ENCODE peak calls at places on chromosomes 1 and 21, in four cellular contexts. H, Q, S and Y are unnamed samples.

GRCh38 chr1:145690587-145691558 is 16.3 kb downstream of the PDZK1 start:
- DNase-seq in H (no peak), Q (no peak), S (peak; percentile 54), Y (no peak)

GRCh38 chr1:244087021-244087560 is 36.0 kb downstream of the ZBTB18 start:
- DNase-seq in H (no peak), Q (no peak), S (no peak), Y (no peak)

GRCh38 chr1:221868894-221869293 is 127.0 kb upstream of the DUSP10 start:
- DNase-seq in H (no peak), Q (no peak), S (no peak), Y (no peak)

GRCh38 chr1:112714313-112715263 is 544 bp downstream of the PPM1J start:
- DNase-seq in H (no peak), Q (peak; percentile 52), S (no peak), Y (no peak)

GRCh38 chr1:246742396-246742795 is 18.2 kb downstream of the SCCPDH start:
- DNase-seq in H (no peak), Q (no peak), S (no peak), Y (no peak)

GRCh38 chr1:52355847-52356505 is 10.0 kb downstream of the CC2D1B start:
- DNase-seq in H (no peak), Q (no peak), S (no peak), Y (no peak)

GRCh38 chr1:57319165-57319564 is 104.7 kb downstream of the DAB1 start:
- DNase-seq in H (no peak), Q (no peak), S (no peak), Y (no peak)

GRCh38 chr1:94305704-94306103 is 68.3 kb upstream of the ARHGAP29 start:
- DNase-seq in H (no peak), Q (no peak), S (no peak), Y (no peak)

GRCh38 chr1:100134872-100135271 is 1.9 kb downstream of the TRMT13 start:
- DNase-seq in H (no peak), Q (peak; percentile 23), S (peak; percentile 13), Y (no peak)

GRCh38 chr1:172775598-172776570 is 117.0 kb downstream of the FASLG start:
- DNase-seq in H (no peak), Q (no peak), S (no peak), Y (no peak)

GRCh38 chr1:33329600-33330305 is 8.9 kb upstream of the A3GALT2 start:
- DNase-seq in H (no peak), Q (no peak), S (no peak), Y (no peak)

GRCh38 chr1:43844114-43844513 is 89.5 kb upstream of the ARTN start:
- DNase-seq in H (no peak), Q (no peak), S (no peak), Y (no peak)

GRCh38 chr1:43849670-43850069 is 83.9 kb upstream of the ARTN start:
- DNase-seq in H (no peak), Q (no peak), S (no peak), Y (no peak)

GRCh38 chr1:43847290-43847689 is 86.3 kb upstream of the ARTN start:
- DNase-seq in H (no peak), Q (no peak), S (no peak), Y (no peak)

GRCh38 chr1:43850599-43851233 is 82.9 kb upstream of the ARTN start:
- DNase-seq in H (no peak), Q (no peak), S (no peak), Y (no peak)

DNA sequence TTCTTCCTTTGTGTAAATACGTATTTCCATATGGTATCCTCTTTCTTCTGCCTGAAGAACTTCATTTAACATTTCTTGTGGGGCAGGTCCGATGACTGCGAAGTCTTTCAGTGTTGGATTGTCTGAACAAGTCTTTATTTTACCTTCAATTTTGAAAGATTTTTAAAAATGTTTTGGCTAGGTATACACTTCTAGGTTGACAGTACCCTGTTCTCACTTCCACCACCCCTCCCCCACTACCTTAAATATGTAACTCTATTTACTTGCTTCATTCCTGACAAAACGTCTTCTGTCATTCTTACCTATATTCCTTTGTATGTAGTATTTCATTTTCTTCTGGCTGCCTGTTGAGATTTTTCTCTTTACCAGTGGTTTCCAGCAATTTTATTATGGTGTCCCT is 85.7 kb upstream of the ARTN start:
- DNase-seq in H (no peak), Q (no peak), S (no peak), Y (no peak)
- TF ChIP-seq SP1 in H (no peak), Q (no peak), S (no peak), Y (no peak)

GRCh38 chr1:162192323-162192678 is 122.8 kb downstream of the NOS1AP start:
- DNase-seq in H (no peak), Q (no peak), S (no peak), Y (no peak)
- TF ChIP-seq ELF4 in H (no peak), Q (no peak), S (no peak), Y (no peak)

GRCh38 chr1:22854688-22855565 is 117.7 kb downstream of the LACTBL1 start:
- DNase-seq in H (no peak), Q (no peak), S (no peak), Y (no peak)
- TF ChIP-seq SP1 in H (no peak), Q (no peak), S (no peak), Y (no peak)

DNA sequence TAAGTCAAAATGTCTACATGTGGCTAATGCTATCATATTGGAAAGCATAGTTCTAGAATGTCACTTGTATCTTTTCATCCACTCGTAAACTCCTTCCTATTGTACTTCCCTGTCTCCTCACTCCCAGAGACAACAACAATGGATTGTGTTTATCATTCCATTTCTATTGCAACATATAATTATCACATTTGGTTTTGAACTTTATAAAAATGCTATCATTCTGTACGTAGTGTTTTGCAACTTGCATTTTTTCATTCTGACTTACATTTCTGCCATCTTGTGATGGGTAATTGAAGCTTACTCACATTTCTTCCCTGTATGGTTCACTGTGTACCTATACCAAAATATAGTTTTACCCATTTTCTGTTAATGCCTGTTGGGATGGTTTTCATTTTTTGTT is 14.5 kb upstream of the CSF3R start:
- DNase-seq in H (no peak), Q (no peak), S (no peak), Y (no peak)
- TF ChIP-seq ELF4 in H (no peak), Q (no peak), S (no peak), Y (no peak)

GRCh38 chr21:41536827-41537103 is 28.8 kb upstream of the TMPRSS2 start:
- DNase-seq in H (no peak), Q (no peak), S (no peak), Y (no peak)
- TF ChIP-seq SP1 in H (no peak), Q (no peak), S (no peak), Y (no peak)

DNA sequence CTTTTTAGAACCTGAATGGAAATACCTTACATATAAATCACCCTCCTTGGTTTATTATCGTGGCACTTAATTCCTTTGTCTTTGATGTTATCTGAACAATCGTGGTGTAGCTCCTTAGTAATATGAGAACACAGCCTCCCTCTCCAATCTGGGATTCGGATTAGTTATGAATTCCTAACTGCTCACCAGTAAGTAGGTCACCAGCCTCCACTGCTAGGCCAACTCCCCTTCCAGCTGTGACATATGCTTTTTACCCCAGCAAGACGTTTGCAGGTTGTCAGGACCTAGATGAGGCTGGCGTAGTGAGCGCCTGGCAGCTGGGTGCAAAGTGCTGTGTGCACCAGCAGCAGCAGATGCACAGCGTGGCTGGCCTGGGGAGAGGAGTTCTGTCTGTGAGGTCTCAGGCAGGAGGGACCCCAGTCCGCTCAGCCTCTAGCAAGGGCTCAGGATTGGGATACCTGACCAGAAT is 38.2 kb downstream of the NTPCR start:
- DNase-seq in H (no peak), Q (no peak), S (no peak), Y (peak; percentile 25)
- TF ChIP-seq ELF4 in H (no peak), Q (no peak), S (no peak), Y (no peak)